ENCODE peak calls at places on chromosomes 6 and 20, in four cellular contexts. One of them, this sample, is unnamed.

GRCh38 chr20:9270831-9271230 is 201.9 kb downstream of the PLCB4 start:
- DNase-seq in activated CD4-positive, alpha-beta T cell treated with anti-CD3 and anti-CD28 coated beads for 36 hours: no peak
- DNase-seq in fibroblast of the conjunctiva: peak
- DNase-seq in ecto neural progenitor cell: no peak
- DNase-seq in this sample: peak

GRCh38 chr6:150764638-150765456 is 100.7 kb upstream of the MTHFD1L start:
- DNase-seq in ecto neural progenitor cell: no peak
- DNase-seq in fibroblast of the conjunctiva: no peak
- DNase-seq in activated CD4-positive, alpha-beta T cell treated with anti-CD3 and anti-CD28 coated beads for 36 hours: no peak
- DNase-seq in this sample: no peak

GRCh38 chr6:9417400-9417799 is 982.1 kb upstream of the SLC35B3 start:
- DNase-seq in ecto neural progenitor cell: no peak
- DNase-seq in fibroblast of the conjunctiva: no peak
- DNase-seq in activated CD4-positive, alpha-beta T cell treated with anti-CD3 and anti-CD28 coated beads for 36 hours: no peak
- DNase-seq in this sample: no peak

GRCh38 chr6:37354526-37355384 is 972 bp downstream of the RNF8 start:
- DNase-seq in ecto neural progenitor cell: no peak
- DNase-seq in activated CD4-positive, alpha-beta T cell treated with anti-CD3 and anti-CD28 coated beads for 36 hours: peak
- DNase-seq in fibroblast of the conjunctiva: no peak
- DNase-seq in this sample: no peak

GRCh38 chr20:35547319-35547718 is 5.4 kb downstream of the ERGIC3 start:
- DNase-seq in ecto neural progenitor cell: no peak
- DNase-seq in fibroblast of the conjunctiva: no peak
- DNase-seq in activated CD4-positive, alpha-beta T cell treated with anti-CD3 and anti-CD28 coated beads for 36 hours: no peak
- DNase-seq in this sample: no peak

GRCh38 chr20:51338692-51339440 is 203.7 kb downstream of the NFATC2 start:
- DNase-seq in activated CD4-positive, alpha-beta T cell treated with anti-CD3 and anti-CD28 coated beads for 36 hours: no peak
- DNase-seq in ecto neural progenitor cell: no peak
- DNase-seq in fibroblast of the conjunctiva: no peak
- DNase-seq in this sample: no peak

GRCh38 chr20:61877776-61878477 is 187.8 kb downstream of the TAF4 start:
- DNase-seq in fibroblast of the conjunctiva: no peak
- DNase-seq in ecto neural progenitor cell: no peak
- DNase-seq in activated CD4-positive, alpha-beta T cell treated with anti-CD3 and anti-CD28 coated beads for 36 hours: no peak
- DNase-seq in this sample: no peak

GRCh38 chr6:131096786-131097185 is 33.7 kb upstream of the EPB41L2 start:
- DNase-seq in fibroblast of the conjunctiva: no peak
- DNase-seq in activated CD4-positive, alpha-beta T cell treated with anti-CD3 and anti-CD28 coated beads for 36 hours: no peak
- DNase-seq in ecto neural progenitor cell: no peak
- DNase-seq in this sample: no peak

GRCh38 chr6:42453649-42454427 is 2.1 kb upstream of the TRERF1 start:
- DNase-seq in fibroblast of the conjunctiva: no peak
- DNase-seq in ecto neural progenitor cell: peak
- DNase-seq in activated CD4-positive, alpha-beta T cell treated with anti-CD3 and anti-CD28 coated beads for 36 hours: peak
- DNase-seq in this sample: no peak

GRCh38 chr6:57162008-57162407 is 10.1 kb upstream of the BAG2 start:
- DNase-seq in activated CD4-positive, alpha-beta T cell treated with anti-CD3 and anti-CD28 coated beads for 36 hours: no peak
- DNase-seq in ecto neural progenitor cell: no peak
- DNase-seq in fibroblast of the conjunctiva: no peak
- DNase-seq in this sample: no peak

GRCh38 chr20:59525500-59526241 is 78.7 kb upstream of the PHACTR3 start:
- DNase-seq in activated CD4-positive, alpha-beta T cell treated with anti-CD3 and anti-CD28 coated beads for 36 hours: peak
- DNase-seq in fibroblast of the conjunctiva: no peak
- DNase-seq in ecto neural progenitor cell: peak
- DNase-seq in this sample: no peak

GRCh38 chr20:63775096-63775978 is 35.8 kb downstream of the SLC2A4RG start:
- DNase-seq in ecto neural progenitor cell: peak
- DNase-seq in fibroblast of the conjunctiva: no peak
- DNase-seq in activated CD4-positive, alpha-beta T cell treated with anti-CD3 and anti-CD28 coated beads for 36 hours: peak
- DNase-seq in this sample: no peak